ENCODE peak calls at places on chromosomes 2 and 18, in eight cellular contexts. One of them, this sample, is unnamed.

GRCh38 chr2:210022824-210023223 is 20.4 kb downstream of the RPE start:
- DNase-seq in IMR-90: no peak
- DNase-seq in Calu3: no peak
- DNase-seq in PC-3: no peak
- DNase-seq in astrocyte of the spinal cord: no peak
- DNase-seq in fibroblast of pulmonary artery: no peak
- DNase-seq in type B pancreatic cell: no peak
- DNase-seq in heart right ventricle: no peak
- DNase-seq in this sample: no peak

GRCh38 chr2:27638023-27638637 is 9.3 kb downstream of the GPN1 start:
- DNase-seq in IMR-90: peak
- DNase-seq in Calu3: no peak
- DNase-seq in PC-3: peak
- DNase-seq in astrocyte of the spinal cord: peak
- DNase-seq in fibroblast of pulmonary artery: no peak
- DNase-seq in type B pancreatic cell: no peak
- DNase-seq in heart right ventricle: no peak
- DNase-seq in this sample: no peak

GRCh38 chr2:195759877-195760276 is 102.9 kb downstream of the SLC39A10 start:
- DNase-seq in IMR-90: no peak
- DNase-seq in Calu3: no peak
- DNase-seq in PC-3: no peak
- DNase-seq in astrocyte of the spinal cord: no peak
- DNase-seq in fibroblast of pulmonary artery: no peak
- DNase-seq in type B pancreatic cell: no peak
- DNase-seq in heart right ventricle: no peak
- DNase-seq in this sample: no peak

GRCh38 chr2:184721881-184722280 is 123.6 kb downstream of the ZNF804A start:
- DNase-seq in IMR-90: no peak
- DNase-seq in Calu3: no peak
- DNase-seq in PC-3: no peak
- DNase-seq in astrocyte of the spinal cord: no peak
- DNase-seq in fibroblast of pulmonary artery: no peak
- DNase-seq in type B pancreatic cell: no peak
- DNase-seq in heart right ventricle: no peak
- DNase-seq in this sample: no peak

GRCh38 chr18:49728542-49728941 is 84.8 kb downstream of the ACAA2 start:
- DNase-seq in IMR-90: no peak
- DNase-seq in Calu3: peak
- DNase-seq in PC-3: peak
- DNase-seq in astrocyte of the spinal cord: peak
- DNase-seq in fibroblast of pulmonary artery: peak
- DNase-seq in type B pancreatic cell: no peak
- DNase-seq in heart right ventricle: peak
- DNase-seq in this sample: peak

GRCh38 chr18:55732227-55733106 is 144.5 kb upstream of the TCF4 start:
- DNase-seq in IMR-90: peak
- DNase-seq in Calu3: no peak
- DNase-seq in PC-3: no peak
- DNase-seq in astrocyte of the spinal cord: peak
- DNase-seq in fibroblast of pulmonary artery: peak
- DNase-seq in type B pancreatic cell: no peak
- DNase-seq in heart right ventricle: no peak
- DNase-seq in this sample: no peak

GRCh38 chr2:120419955-120420354 is 74.0 kb downstream of the INHBB start:
- DNase-seq in IMR-90: no peak
- DNase-seq in Calu3: no peak
- DNase-seq in PC-3: no peak
- DNase-seq in astrocyte of the spinal cord: no peak
- DNase-seq in fibroblast of pulmonary artery: no peak
- DNase-seq in type B pancreatic cell: no peak
- DNase-seq in heart right ventricle: no peak
- DNase-seq in this sample: no peak

GRCh38 chr18:55419132-55419938 is 168.7 kb downstream of the TCF4 start:
- DNase-seq in IMR-90: peak
- DNase-seq in Calu3: no peak
- DNase-seq in PC-3: no peak
- DNase-seq in astrocyte of the spinal cord: no peak
- DNase-seq in fibroblast of pulmonary artery: peak
- DNase-seq in type B pancreatic cell: no peak
- DNase-seq in heart right ventricle: no peak
- DNase-seq in this sample: no peak

GRCh38 chr2:238560234-238560633 is 133.5 kb downstream of the ASB1 start:
- DNase-seq in IMR-90: no peak
- DNase-seq in Calu3: no peak
- DNase-seq in PC-3: peak
- DNase-seq in astrocyte of the spinal cord: no peak
- DNase-seq in fibroblast of pulmonary artery: no peak
- DNase-seq in type B pancreatic cell: no peak
- DNase-seq in heart right ventricle: no peak
- DNase-seq in this sample: peak

GRCh38 chr2:71688530-71688929 is 235.2 kb downstream of the DYSF start:
- DNase-seq in IMR-90: no peak
- DNase-seq in Calu3: no peak
- DNase-seq in PC-3: no peak
- DNase-seq in astrocyte of the spinal cord: no peak
- DNase-seq in fibroblast of pulmonary artery: no peak
- DNase-seq in type B pancreatic cell: no peak
- DNase-seq in heart right ventricle: no peak
- DNase-seq in this sample: no peak

GRCh38 chr2:216090369-216090786 is 8.7 kb downstream of the TMEM169 start:
- DNase-seq in IMR-90: peak
- DNase-seq in Calu3: no peak
- DNase-seq in PC-3: no peak
- DNase-seq in astrocyte of the spinal cord: peak
- DNase-seq in fibroblast of pulmonary artery: no peak
- DNase-seq in type B pancreatic cell: no peak
- DNase-seq in heart right ventricle: no peak
- DNase-seq in this sample: peak

GRCh38 chr2:163465440-163465839 is 270.4 kb downstream of the FIGN start:
- DNase-seq in IMR-90: peak
- DNase-seq in Calu3: no peak
- DNase-seq in PC-3: no peak
- DNase-seq in astrocyte of the spinal cord: no peak
- DNase-seq in fibroblast of pulmonary artery: peak
- DNase-seq in type B pancreatic cell: no peak
- DNase-seq in heart right ventricle: no peak
- DNase-seq in this sample: no peak

GRCh38 chr2:218438601-218439000 is 19.7 kb downstream of the VIL1 start:
- DNase-seq in IMR-90: no peak
- DNase-seq in Calu3: no peak
- DNase-seq in PC-3: no peak
- DNase-seq in astrocyte of the spinal cord: no peak
- DNase-seq in fibroblast of pulmonary artery: no peak
- DNase-seq in type B pancreatic cell: no peak
- DNase-seq in heart right ventricle: no peak
- DNase-seq in this sample: peak

GRCh38 chr2:9740382-9741040 is 102.8 kb upstream of the TAF1B start:
- DNase-seq in IMR-90: no peak
- DNase-seq in Calu3: no peak
- DNase-seq in PC-3: no peak
- DNase-seq in astrocyte of the spinal cord: no peak
- DNase-seq in fibroblast of pulmonary artery: no peak
- DNase-seq in type B pancreatic cell: no peak
- DNase-seq in heart right ventricle: no peak
- DNase-seq in this sample: no peak

GRCh38 chr2:47086571-47086970 is 68.5 kb downstream of the STPG4 start:
- DNase-seq in IMR-90: no peak
- DNase-seq in Calu3: no peak
- DNase-seq in PC-3: no peak
- DNase-seq in astrocyte of the spinal cord: no peak
- DNase-seq in fibroblast of pulmonary artery: no peak
- DNase-seq in type B pancreatic cell: no peak
- DNase-seq in heart right ventricle: no peak
- DNase-seq in this sample: no peak

GRCh38 chr2:133194777-133195335 is 373.4 kb downstream of the NCKAP5 start:
- DNase-seq in IMR-90: no peak
- DNase-seq in Calu3: no peak
- DNase-seq in PC-3: no peak
- DNase-seq in astrocyte of the spinal cord: no peak
- DNase-seq in fibroblast of pulmonary artery: no peak
- DNase-seq in type B pancreatic cell: no peak
- DNase-seq in heart right ventricle: no peak
- DNase-seq in this sample: no peak

GRCh38 chr2:69828913-69829242 is 582 bp upstream of the GMCL1 start:
- DNase-seq in IMR-90: no peak
- DNase-seq in Calu3: no peak
- DNase-seq in PC-3: no peak
- DNase-seq in astrocyte of the spinal cord: no peak
- DNase-seq in fibroblast of pulmonary artery: no peak
- DNase-seq in type B pancreatic cell: no peak
- DNase-seq in heart right ventricle: no peak
- DNase-seq in this sample: no peak

GRCh38 chr2:173831312-173832229 is 133.6 kb downstream of the SP3 start:
- DNase-seq in IMR-90: peak
- DNase-seq in Calu3: no peak
- DNase-seq in PC-3: no peak
- DNase-seq in astrocyte of the spinal cord: peak
- DNase-seq in fibroblast of pulmonary artery: peak
- DNase-seq in type B pancreatic cell: no peak
- DNase-seq in heart right ventricle: peak
- DNase-seq in this sample: no peak

GRCh38 chr18:51278045-51278649 is 80.7 kb upstream of the MEX3C start:
- DNase-seq in IMR-90: no peak
- DNase-seq in Calu3: peak
- DNase-seq in PC-3: peak
- DNase-seq in astrocyte of the spinal cord: peak
- DNase-seq in fibroblast of pulmonary artery: peak
- DNase-seq in type B pancreatic cell: no peak
- DNase-seq in heart right ventricle: no peak
- DNase-seq in this sample: no peak

GRCh38 chr18:75317723-75318122 is 107.1 kb downstream of the TSHZ1 start:
- DNase-seq in IMR-90: no peak
- DNase-seq in Calu3: no peak
- DNase-seq in PC-3: no peak
- DNase-seq in astrocyte of the spinal cord: no peak
- DNase-seq in fibroblast of pulmonary artery: no peak
- DNase-seq in type B pancreatic cell: no peak
- DNase-seq in heart right ventricle: no peak
- DNase-seq in this sample: no peak

GRCh38 chr18:75317300-75317699 is 106.7 kb downstream of the TSHZ1 start:
- DNase-seq in IMR-90: no peak
- DNase-seq in Calu3: no peak
- DNase-seq in PC-3: no peak
- DNase-seq in astrocyte of the spinal cord: no peak
- DNase-seq in fibroblast of pulmonary artery: no peak
- DNase-seq in type B pancreatic cell: no peak
- DNase-seq in heart right ventricle: no peak
- DNase-seq in this sample: no peak

GRCh38 chr18:75316826-75317225 is 106.2 kb downstream of the TSHZ1 start:
- DNase-seq in IMR-90: no peak
- DNase-seq in Calu3: no peak
- DNase-seq in PC-3: no peak
- DNase-seq in astrocyte of the spinal cord: no peak
- DNase-seq in fibroblast of pulmonary artery: no peak
- DNase-seq in type B pancreatic cell: no peak
- DNase-seq in heart right ventricle: no peak
- DNase-seq in this sample: no peak

GRCh38 chr18:75314606-75315005 is 104.0 kb downstream of the TSHZ1 start:
- DNase-seq in IMR-90: no peak
- DNase-seq in Calu3: no peak
- DNase-seq in PC-3: no peak
- DNase-seq in astrocyte of the spinal cord: no peak
- DNase-seq in fibroblast of pulmonary artery: no peak
- DNase-seq in type B pancreatic cell: no peak
- DNase-seq in heart right ventricle: no peak
- DNase-seq in this sample: no peak

GRCh38 chr18:75314117-75314516 is 103.5 kb downstream of the TSHZ1 start:
- DNase-seq in IMR-90: no peak
- DNase-seq in Calu3: no peak
- DNase-seq in PC-3: no peak
- DNase-seq in astrocyte of the spinal cord: no peak
- DNase-seq in fibroblast of pulmonary artery: no peak
- DNase-seq in type B pancreatic cell: no peak
- DNase-seq in heart right ventricle: no peak
- DNase-seq in this sample: no peak
- TF ChIP-seq CTCF in IMR-90: peak
- TF ChIP-seq CTCF in Calu3: no peak
- TF ChIP-seq CTCF in PC-3: peak
- TF ChIP-seq CTCF in astrocyte of the spinal cord: peak
- TF ChIP-seq CTCF in fibroblast of pulmonary artery: no peak
- TF ChIP-seq CTCF in type B pancreatic cell: no peak
- TF ChIP-seq CTCF in heart right ventricle: no peak
- TF ChIP-seq CTCF in this sample: no peak

DNA sequence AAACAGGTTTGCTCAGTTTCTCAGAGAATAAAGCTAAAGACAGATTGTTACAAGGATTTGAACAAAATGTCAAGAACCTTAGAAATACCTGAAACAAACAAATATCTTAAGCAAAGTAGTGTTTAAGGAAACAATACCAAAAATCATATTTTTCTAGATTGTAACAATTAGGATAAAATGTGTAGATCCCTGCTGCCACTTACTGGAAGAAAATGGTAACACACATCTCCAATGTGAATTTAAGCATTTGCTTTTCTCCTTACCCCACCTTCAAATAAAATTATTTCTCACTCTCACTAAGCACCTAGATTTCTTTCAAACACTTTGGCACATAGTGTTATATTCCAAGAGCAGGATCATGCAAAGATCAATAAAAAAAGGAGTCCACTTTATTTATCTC is 34.9 kb downstream of the SUCLG1 start:
- DNase-seq in IMR-90: peak
- DNase-seq in Calu3: no peak
- DNase-seq in PC-3: peak
- DNase-seq in astrocyte of the spinal cord: peak
- DNase-seq in fibroblast of pulmonary artery: peak
- DNase-seq in type B pancreatic cell: no peak
- DNase-seq in heart right ventricle: no peak
- DNase-seq in this sample: peak
- TF ChIP-seq CTCF in IMR-90: peak
- TF ChIP-seq CTCF in Calu3: peak
- TF ChIP-seq CTCF in PC-3: peak
- TF ChIP-seq CTCF in astrocyte of the spinal cord: peak
- TF ChIP-seq CTCF in fibroblast of pulmonary artery: peak
- TF ChIP-seq CTCF in type B pancreatic cell: peak
- TF ChIP-seq CTCF in heart right ventricle: no peak
- TF ChIP-seq CTCF in this sample: peak

GRCh38 chr2:149038442-149039212 is at the start of gene LYPD6B:
- DNase-seq in IMR-90: no peak
- DNase-seq in Calu3: peak
- DNase-seq in PC-3: peak
- DNase-seq in astrocyte of the spinal cord: no peak
- DNase-seq in fibroblast of pulmonary artery: no peak
- DNase-seq in type B pancreatic cell: peak
- DNase-seq in heart right ventricle: no peak
- DNase-seq in this sample: peak
- TF ChIP-seq CTCF in IMR-90: no peak
- TF ChIP-seq CTCF in Calu3: no peak
- TF ChIP-seq CTCF in PC-3: no peak
- TF ChIP-seq CTCF in astrocyte of the spinal cord: no peak
- TF ChIP-seq CTCF in fibroblast of pulmonary artery: no peak
- TF ChIP-seq CTCF in type B pancreatic cell: peak
- TF ChIP-seq CTCF in heart right ventricle: no peak
- TF ChIP-seq CTCF in this sample: peak

DNA sequence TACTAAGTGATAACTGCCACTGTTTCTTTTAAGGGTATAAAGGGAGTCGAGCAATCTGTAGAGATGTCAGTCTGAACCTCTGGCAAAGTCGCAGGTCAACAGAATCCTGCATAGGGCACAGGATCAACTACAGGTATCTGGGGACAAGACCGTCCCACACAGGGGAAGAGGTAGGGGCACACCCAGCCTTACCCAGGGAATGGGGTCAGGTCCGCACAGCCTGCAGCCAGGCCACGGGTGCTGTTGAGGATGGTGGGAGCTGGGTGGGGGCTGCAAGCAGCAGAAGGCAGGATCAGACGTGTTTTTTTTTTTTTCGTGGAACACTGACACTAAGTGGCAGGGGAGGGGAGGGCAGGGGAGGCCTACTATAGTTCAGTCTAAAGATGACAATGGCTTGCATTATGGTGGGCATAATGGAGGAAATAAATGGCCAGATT is 41.9 kb downstream of the HDLBP start:
- DNase-seq in IMR-90: no peak
- DNase-seq in Calu3: no peak
- DNase-seq in PC-3: no peak
- DNase-seq in astrocyte of the spinal cord: no peak
- DNase-seq in fibroblast of pulmonary artery: no peak
- DNase-seq in type B pancreatic cell: no peak
- DNase-seq in heart right ventricle: no peak
- DNase-seq in this sample: no peak
- TF ChIP-seq CTCF in IMR-90: no peak
- TF ChIP-seq CTCF in Calu3: no peak
- TF ChIP-seq CTCF in PC-3: no peak
- TF ChIP-seq CTCF in astrocyte of the spinal cord: no peak
- TF ChIP-seq CTCF in fibroblast of pulmonary artery: no peak
- TF ChIP-seq CTCF in type B pancreatic cell: no peak
- TF ChIP-seq CTCF in heart right ventricle: no peak
- TF ChIP-seq CTCF in this sample: no peak

This sample was measured in GM10248.